ENCODE peak calls at places on chromosome X, in six cellular contexts. One of them, this sample, is unnamed. For H3K4me1, the result is how much of the 10 kb centered on the place peaks cover.

GRCh38 chrX:24282381-24283121 is 31.3 kb downstream of the SUPT20HL2 start:
- DNase-seq in K562: no peak
- DNase-seq in H1: no peak
- DNase-seq in HCT116: no peak
- DNase-seq in HepG2: no peak
- DNase-seq in GM12878: no peak
- DNase-seq in this sample: no peak

GRCh38 chrX:11352296-11352741 is 59.1 kb downstream of the AMELX start:
- DNase-seq in K562: no peak
- DNase-seq in H1: no peak
- DNase-seq in HCT116: no peak
- DNase-seq in HepG2: no peak
- DNase-seq in GM12878: no peak
- DNase-seq in this sample: no peak

GRCh38 chrX:120794525-120794975 is 81.1 kb downstream of the CT47B1 start:
- DNase-seq in K562: no peak
- DNase-seq in H1: no peak
- DNase-seq in HCT116: no peak
- DNase-seq in HepG2: no peak
- DNase-seq in GM12878: no peak
- DNase-seq in this sample: no peak

GRCh38 chrX:46446727-46447378 is 98.4 kb downstream of the ZNF674 start:
- DNase-seq in K562: peak
- DNase-seq in H1: peak
- DNase-seq in HCT116: peak
- DNase-seq in HepG2: peak
- DNase-seq in GM12878: peak
- DNase-seq in this sample: peak

GRCh38 chrX:108036298-108036973 is 8.4 kb upstream of the VSIG1 start:
- DNase-seq in K562: peak
- DNase-seq in H1: no peak
- DNase-seq in HCT116: no peak
- DNase-seq in HepG2: peak
- DNase-seq in GM12878: no peak
- DNase-seq in this sample: no peak

GRCh38 chrX:136209016-136209738 is 42.0 kb downstream of the MAP7D3 start:
- DNase-seq in K562: peak
- DNase-seq in H1: no peak
- DNase-seq in HCT116: no peak
- DNase-seq in HepG2: no peak
- DNase-seq in GM12878: no peak
- DNase-seq in this sample: peak

GRCh38 chrX:95764972-95765451 is 919.6 kb upstream of the DIAPH2 start:
- DNase-seq in K562: no peak
- DNase-seq in H1: no peak
- DNase-seq in HCT116: no peak
- DNase-seq in HepG2: peak
- DNase-seq in GM12878: no peak
- DNase-seq in this sample: peak

GRCh38 chrX:150269613-150270254 is 93.4 kb upstream of the MAMLD1 start:
- DNase-seq in K562: no peak
- DNase-seq in H1: no peak
- DNase-seq in HCT116: no peak
- DNase-seq in HepG2: peak
- DNase-seq in GM12878: no peak
- DNase-seq in this sample: no peak

GRCh38 chrX:108001218-108001814 is 19.1 kb upstream of the TEX13B start:
- DNase-seq in K562: no peak
- DNase-seq in H1: no peak
- DNase-seq in HCT116: peak
- DNase-seq in HepG2: peak
- DNase-seq in GM12878: no peak
- DNase-seq in this sample: no peak

GRCh38 chrX:1190596-1191145 is 21.8 kb downstream of the CRLF2 start:
- DNase-seq in K562: no peak
- DNase-seq in H1: no peak
- DNase-seq in HCT116: no peak
- DNase-seq in HepG2: no peak
- DNase-seq in GM12878: no peak
- DNase-seq in this sample: no peak

GRCh38 chrX:124344246-124344645 is 2.1 kb upstream of the SH2D1A start:
- DNase-seq in K562: no peak
- DNase-seq in H1: no peak
- DNase-seq in HCT116: no peak
- DNase-seq in HepG2: no peak
- DNase-seq in GM12878: no peak
- DNase-seq in this sample: no peak

GRCh38 chrX:107429090-107429489 is 20.4 kb upstream of the FRMPD3 start:
- DNase-seq in K562: no peak
- DNase-seq in H1: no peak
- DNase-seq in HCT116: no peak
- DNase-seq in HepG2: peak
- DNase-seq in GM12878: no peak
- DNase-seq in this sample: peak

GRCh38 chrX:48883729-48884128 is 13.8 kb downstream of the TIMM17B start:
- DNase-seq in K562: no peak
- DNase-seq in H1: no peak
- DNase-seq in HCT116: no peak
- DNase-seq in HepG2: no peak
- DNase-seq in GM12878: no peak
- DNase-seq in this sample: no peak

GRCh38 chrX:47898024-47898423 is 61.3 kb downstream of the ZNF81 start:
- DNase-seq in K562: no peak
- DNase-seq in H1: no peak
- DNase-seq in HCT116: no peak
- DNase-seq in HepG2: no peak
- DNase-seq in GM12878: no peak
- DNase-seq in this sample: no peak

GRCh38 chrX:11655282-11655985 is 10.3 kb downstream of the ARHGAP6 start:
- DNase-seq in K562: no peak
- DNase-seq in H1: no peak
- DNase-seq in HCT116: no peak
- DNase-seq in HepG2: no peak
- DNase-seq in GM12878: no peak
- DNase-seq in this sample: no peak

GRCh38 chrX:9153299-9153698 is 119.4 kb upstream of the FAM9B start:
- DNase-seq in K562: no peak
- DNase-seq in H1: no peak
- DNase-seq in HCT116: no peak
- DNase-seq in HepG2: no peak
- DNase-seq in GM12878: no peak
- DNase-seq in this sample: no peak

GRCh38 chrX:100615015-100615414 is 21.6 kb downstream of the TSPAN6 start:
- DNase-seq in K562: no peak
- DNase-seq in H1: no peak
- DNase-seq in HCT116: peak
- DNase-seq in HepG2: peak
- DNase-seq in GM12878: peak
- DNase-seq in this sample: peak
- TF ChIP-seq YY1 in K562: no peak
- TF ChIP-seq YY1 in H1: no peak
- TF ChIP-seq YY1 in HCT116: no peak
- TF ChIP-seq YY1 in HepG2: no peak
- TF ChIP-seq YY1 in GM12878: no peak
- TF ChIP-seq YY1 in this sample: no peak

DNA sequence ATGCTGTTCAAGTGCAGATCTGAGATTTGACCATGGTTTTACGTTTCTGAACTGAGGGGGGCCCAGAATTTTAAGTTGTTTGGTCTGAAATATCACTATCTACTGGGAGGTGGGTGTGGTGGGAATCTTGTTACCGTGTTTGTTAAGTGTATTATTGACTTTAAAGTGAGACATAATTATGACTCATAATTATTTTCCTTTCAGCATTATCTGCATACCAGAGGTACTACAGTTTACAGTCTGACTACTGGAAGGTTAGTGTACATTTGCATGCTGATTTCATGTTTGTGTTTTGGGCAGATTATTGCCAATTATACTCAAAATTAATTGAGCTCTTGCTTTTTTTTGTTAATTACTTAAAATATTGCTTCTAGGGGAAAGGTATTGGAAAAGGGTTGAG is 101.5 kb downstream of the KDM6A start:
- DNase-seq in K562: no peak
- DNase-seq in H1: no peak
- DNase-seq in HCT116: peak
- DNase-seq in HepG2: no peak
- DNase-seq in GM12878: no peak
- DNase-seq in this sample: no peak
- TF ChIP-seq ZNF274 in K562: no peak
- TF ChIP-seq ZNF274 in H1: no peak
- TF ChIP-seq ZNF274 in HCT116: no peak
- TF ChIP-seq ZNF274 in HepG2: no peak
- TF ChIP-seq ZNF274 in GM12878: no peak
- TF ChIP-seq ZNF274 in this sample: no peak

GRCh38 chrX:28584025-28584424 is 3.2 kb upstream of the IL1RAPL1 start:
- DNase-seq in K562: peak
- DNase-seq in H1: no peak
- DNase-seq in HCT116: no peak
- DNase-seq in HepG2: no peak
- DNase-seq in GM12878: no peak
- DNase-seq in this sample: no peak
- H3K4me1 ChIP-seq in K562: under half
- H3K4me1 ChIP-seq in H1: under half
- H3K4me1 ChIP-seq in HCT116: under half
- H3K4me1 ChIP-seq in HepG2: under half
- H3K4me1 ChIP-seq in GM12878: under half
- H3K4me1 ChIP-seq in this sample: under half

DNA sequence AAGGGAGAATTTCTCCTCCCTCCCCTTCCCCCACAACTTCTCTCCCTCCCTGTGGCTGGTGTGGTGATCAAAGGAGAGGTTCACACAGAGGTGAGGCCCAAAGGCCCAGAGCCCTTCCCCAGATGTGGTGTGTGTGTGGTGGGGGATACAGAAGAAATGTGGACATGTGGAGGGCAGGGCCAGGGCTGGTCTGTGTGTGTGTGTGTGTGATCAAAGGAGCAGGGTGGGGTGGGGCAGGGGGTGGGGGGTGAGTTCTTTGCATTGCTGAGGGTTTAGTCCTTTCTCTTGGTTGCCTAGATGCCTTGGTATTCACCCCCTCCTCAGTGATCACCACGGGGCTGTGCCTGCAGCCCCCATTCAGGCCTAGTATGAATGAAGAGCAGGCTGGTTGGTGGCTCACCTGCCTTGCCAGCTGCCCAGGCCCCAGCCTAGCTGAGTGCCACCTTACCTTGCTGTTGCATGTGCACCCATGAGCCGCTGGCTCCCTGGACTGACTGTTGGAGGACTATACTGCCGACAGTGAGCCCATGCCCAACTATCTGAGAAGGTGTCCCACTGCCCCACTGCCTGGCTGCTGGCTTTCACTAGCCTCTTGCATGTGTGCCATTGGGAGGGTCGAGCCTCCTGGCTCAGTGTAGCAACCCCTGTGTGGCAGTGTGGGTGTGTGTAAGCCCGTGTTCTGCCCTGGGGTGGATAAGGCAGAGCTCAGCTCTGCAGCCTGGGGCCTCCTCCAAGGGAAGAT is 101.9 kb downstream of the EFNB1 start:
- DNase-seq in K562: no peak
- DNase-seq in H1: no peak
- DNase-seq in HCT116: no peak
- DNase-seq in HepG2: no peak
- DNase-seq in GM12878: no peak
- DNase-seq in this sample: no peak
- TF ChIP-seq YY1 in K562: no peak
- TF ChIP-seq YY1 in H1: no peak
- TF ChIP-seq YY1 in HCT116: no peak
- TF ChIP-seq YY1 in HepG2: no peak
- TF ChIP-seq YY1 in GM12878: no peak
- TF ChIP-seq YY1 in this sample: no peak

DNA sequence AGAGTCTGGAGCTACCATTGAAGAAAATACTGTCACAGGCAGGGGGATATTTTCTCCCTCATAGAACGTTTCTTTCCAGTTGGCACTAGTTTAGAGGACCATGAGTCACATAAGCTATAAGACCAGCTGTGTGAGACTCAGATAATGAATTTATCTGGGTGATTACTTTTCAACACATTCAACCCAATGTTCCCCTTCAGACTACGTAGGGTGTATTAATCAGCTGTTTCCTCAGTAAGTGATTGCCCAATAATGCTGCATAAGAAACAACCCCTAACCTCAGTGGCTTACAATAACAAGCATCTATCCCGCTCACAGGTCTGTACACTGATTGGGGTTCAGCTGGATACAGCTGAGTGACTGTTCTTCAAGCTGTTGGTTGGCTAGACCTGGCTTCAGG is 38.1 kb downstream of the CBLL2 start:
- DNase-seq in K562: no peak
- DNase-seq in H1: no peak
- DNase-seq in HCT116: no peak
- DNase-seq in HepG2: no peak
- DNase-seq in GM12878: no peak
- DNase-seq in this sample: no peak
- TF ChIP-seq ZNF274 in K562: no peak
- TF ChIP-seq ZNF274 in H1: no peak
- TF ChIP-seq ZNF274 in HCT116: no peak
- TF ChIP-seq ZNF274 in HepG2: no peak
- TF ChIP-seq ZNF274 in GM12878: no peak
- TF ChIP-seq ZNF274 in this sample: no peak

GRCh38 chrX:129760981-129761380 is 18.8 kb upstream of the SASH3 start:
- DNase-seq in K562: no peak
- DNase-seq in H1: no peak
- DNase-seq in HCT116: no peak
- DNase-seq in HepG2: no peak
- DNase-seq in GM12878: no peak
- DNase-seq in this sample: no peak
- H3K4me1 ChIP-seq in K562: under half
- H3K4me1 ChIP-seq in H1: under half
- H3K4me1 ChIP-seq in HCT116: under half
- H3K4me1 ChIP-seq in HepG2: under half
- H3K4me1 ChIP-seq in GM12878: under half
- H3K4me1 ChIP-seq in this sample: under half

DNA sequence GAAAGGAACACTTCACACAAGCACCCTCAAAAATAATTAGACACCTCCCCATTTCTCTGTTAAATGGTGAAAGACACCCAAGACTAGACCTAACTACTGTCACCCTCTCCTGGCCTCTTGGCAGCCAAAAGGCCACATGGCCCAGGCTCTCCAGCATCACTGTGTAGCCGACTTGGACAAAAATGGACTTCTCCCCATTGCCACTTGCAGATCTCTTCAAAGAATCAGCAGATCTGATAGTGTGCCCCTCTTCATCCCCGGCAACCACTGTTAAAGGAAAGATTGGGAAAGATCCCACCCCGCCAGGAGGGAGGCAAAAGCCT is 2.0 kb downstream of the MID1IP1 start:
- DNase-seq in K562: no peak
- DNase-seq in H1: no peak
- DNase-seq in HCT116: no peak
- DNase-seq in HepG2: no peak
- DNase-seq in GM12878: no peak
- DNase-seq in this sample: no peak
- TF ChIP-seq YY1 in K562: no peak
- TF ChIP-seq YY1 in H1: no peak
- TF ChIP-seq YY1 in HCT116: no peak
- TF ChIP-seq YY1 in HepG2: no peak
- TF ChIP-seq YY1 in GM12878: no peak
- TF ChIP-seq YY1 in this sample: no peak

DNA sequence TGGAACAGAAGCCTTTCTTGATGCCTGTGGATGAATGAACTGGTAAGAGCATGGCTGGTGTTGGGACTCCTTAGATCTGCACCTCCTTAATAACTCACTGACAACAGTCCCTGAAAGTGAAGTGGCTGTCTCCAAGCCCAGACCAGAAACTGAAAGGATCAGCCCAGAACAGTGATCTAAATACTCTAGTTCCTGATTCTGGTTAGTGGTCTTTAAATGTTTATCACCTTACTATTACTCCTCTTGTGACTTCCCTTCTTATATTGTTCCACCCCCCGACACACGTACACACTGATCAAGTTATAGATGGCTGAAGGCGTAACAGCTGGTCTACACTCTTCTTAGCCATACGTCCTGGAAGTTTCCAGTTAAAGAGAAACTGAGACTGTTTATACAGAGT is 33.8 kb upstream of the ARMCX2 start:
- DNase-seq in K562: no peak
- DNase-seq in H1: no peak
- DNase-seq in HCT116: no peak
- DNase-seq in HepG2: no peak
- DNase-seq in GM12878: no peak
- DNase-seq in this sample: no peak
- TF ChIP-seq ZNF274 in K562: no peak
- TF ChIP-seq ZNF274 in H1: no peak
- TF ChIP-seq ZNF274 in HCT116: no peak
- TF ChIP-seq ZNF274 in HepG2: no peak
- TF ChIP-seq ZNF274 in GM12878: no peak
- TF ChIP-seq ZNF274 in this sample: no peak

This sample was measured in NT2/D1.